ENCODE peak calls at places on chromosomes 12 and 14, in ten cellular contexts. Y, G, N, L, O, I, T, F, J and M are unnamed samples.

GRCh38 chr14:50007123-50007903 is 109.1 kb downstream of the VCPKMT start:
- DNase-seq in Y (no peak), G (no peak), N (no peak), L (peak), O (no peak), I (no peak), T (no peak), F (no peak), J (no peak), M (no peak)

GRCh38 chr12:21980544-21980943 is 39.3 kb upstream of the ABCC9 start:
- DNase-seq in Y (no peak), G (no peak), N (no peak), L (no peak), O (no peak), I (no peak), T (no peak), F (no peak), J (no peak), M (no peak)

GRCh38 chr12:105020241-105020962 is 34.3 kb downstream of the NOPCHAP1 start:
- DNase-seq in Y (no peak), G (no peak), N (no peak), L (no peak), O (no peak), I (no peak), T (no peak), F (peak), J (no peak), M (no peak)

GRCh38 chr12:28602760-28603638 is 412.7 kb downstream of the CCDC91 start:
- DNase-seq in Y (no peak), G (no peak), N (no peak), L (no peak), O (no peak), I (no peak), T (no peak), F (no peak), J (no peak), M (no peak)

GRCh38 chr14:101711041-101711861 is 50.3 kb upstream of the PPP2R5C start:
- DNase-seq in Y (no peak), G (no peak), N (no peak), L (no peak), O (no peak), I (no peak), T (no peak), F (no peak), J (no peak), M (peak)

GRCh38 chr12:100955139-100955538 is 160.6 kb downstream of the ANO4 start:
- DNase-seq in Y (no peak), G (peak), N (no peak), L (no peak), O (peak), I (no peak), T (no peak), F (no peak), J (no peak), M (no peak)

GRCh38 chr14:51356381-51356780 is 116.3 kb downstream of the TMX1 start:
- DNase-seq in Y (no peak), G (no peak), N (no peak), L (no peak), O (no peak), I (no peak), T (no peak), F (no peak), J (no peak), M (no peak)

GRCh38 chr12:49046129-49046895 is 14.3 kb downstream of the KMT2D start:
- DNase-seq in Y (no peak), G (no peak), N (no peak), L (no peak), O (no peak), I (no peak), T (no peak), F (no peak), J (no peak), M (no peak)

GRCh38 chr12:108099778-108100177 is 29.3 kb upstream of the WSCD2 start:
- DNase-seq in Y (no peak), G (no peak), N (no peak), L (no peak), O (no peak), I (no peak), T (no peak), F (no peak), J (no peak), M (no peak)

GRCh38 chr12:130161261-130162231 is 718 bp upstream of the FZD10 start:
- DNase-seq in Y (peak), G (no peak), N (no peak), L (peak), O (no peak), I (no peak), T (no peak), F (no peak), J (no peak), M (no peak)

GRCh38 chr14:105487449-105487985 is 831 bp downstream of the CRIP1 start:
- DNase-seq in Y (no peak), G (peak), N (no peak), L (no peak), O (no peak), I (peak), T (peak), F (no peak), J (peak), M (no peak)

GRCh38 chr12:57049890-57050289 is at the start of gene MYO1A:
- DNase-seq in Y (peak), G (peak), N (peak), L (peak), O (no peak), I (no peak), T (no peak), F (no peak), J (no peak), M (no peak)

GRCh38 chr12:127296591-127296990 is 970.4 kb upstream of the TMEM132C start:
- DNase-seq in Y (no peak), G (no peak), N (no peak), L (no peak), O (no peak), I (no peak), T (no peak), F (no peak), J (no peak), M (peak)

GRCh38 chr12:70221626-70222025 is 21.6 kb upstream of the CNOT2 start:
- DNase-seq in Y (no peak), G (no peak), N (no peak), L (no peak), O (no peak), I (no peak), T (no peak), F (no peak), J (no peak), M (no peak)

GRCh38 chr14:90484291-90484690 is 87.5 kb downstream of the CALM1 start:
- DNase-seq in Y (no peak), G (no peak), N (no peak), L (no peak), O (no peak), I (no peak), T (no peak), F (no peak), J (no peak), M (peak)

GRCh38 chr12:105920161-105920684 is 218.5 kb downstream of the NUAK1 start:
- DNase-seq in Y (no peak), G (no peak), N (peak), L (no peak), O (no peak), I (no peak), T (no peak), F (no peak), J (no peak), M (no peak)